ENCODE peak calls at places on chromosomes 5 and 9, in five cellular contexts. L is IMR-90, R is fibroblast of pulmonary artery, B is ovary, T is cardiac fibroblast. D is an unnamed sample.

GRCh38 chr9:130262061-130262745 is 3.4 kb upstream of the HMCN2 start:
- DNase-seq in L (no peak), R (no peak), B (no peak), T (no peak), D (no peak)

GRCh38 chr9:26129216-26129615 is 451.0 kb upstream of the TUSC1 start:
- DNase-seq in L (no peak), R (peak), B (no peak), T (no peak), D (no peak)

GRCh38 chr9:121021294-121021693 is 28.8 kb downstream of the C5 start:
- DNase-seq in L (no peak), R (no peak), B (no peak), T (no peak), D (no peak)

GRCh38 chr9:101458955-101459631 is 23.5 kb upstream of the ALDOB start:
- DNase-seq in L (peak), R (peak), B (no peak), T (peak), D (peak)

GRCh38 chr9:123687246-123687721 is 242.6 kb downstream of the DENND1A start:
- DNase-seq in L (no peak), R (no peak), B (no peak), T (no peak), D (peak)

GRCh38 chr5:154329062-154329461 is 116.7 kb upstream of the SAP30L start:
- DNase-seq in L (no peak), R (no peak), B (no peak), T (no peak), D (no peak)

GRCh38 chr9:33843312-33843950 is 26.5 kb downstream of the UBE2R2 start:
- DNase-seq in L (no peak), R (no peak), B (no peak), T (no peak), D (no peak)

GRCh38 chr9:38309324-38310195 is 82.9 kb upstream of the ALDH1B1 start:
- DNase-seq in L (peak), R (no peak), B (no peak), T (no peak), D (peak)

GRCh38 chr5:59798862-59799667 is 94.5 kb downstream of the PDE4D start:
- DNase-seq in L (no peak), R (peak), B (no peak), T (peak), D (peak)

GRCh38 chr5:80159133-80159815 is 96.6 kb downstream of the SERINC5 start:
- DNase-seq in L (no peak), R (no peak), B (no peak), T (no peak), D (no peak)

GRCh38 chr9:85487872-85488271 is 253.9 kb downstream of the AGTPBP1 start:
- DNase-seq in L (no peak), R (no peak), B (no peak), T (no peak), D (no peak)

GRCh38 chr5:173973614-173973969 is 15.4 kb upstream of the C5orf47 start:
- DNase-seq in L (no peak), R (no peak), B (peak), T (no peak), D (no peak)

GRCh38 chr5:37272564-37272963 is 23.4 kb upstream of the CPLANE1 start:
- DNase-seq in L (peak), R (peak), B (no peak), T (peak), D (peak)

GRCh38 chr5:36878421-36879088 is 2.0 kb downstream of the NIPBL start:
- DNase-seq in L (peak), R (peak), B (peak), T (peak), D (peak)

GRCh38 chr5:16574789-16575785 is 41.7 kb downstream of the RETREG1 start:
- DNase-seq in L (peak), R (peak), B (no peak), T (peak), D (peak)

GRCh38 chr5:17180330-17180843 is 37.0 kb upstream of the BASP1 start:
- DNase-seq in L (no peak), R (no peak), B (no peak), T (no peak), D (no peak)

GRCh38 chr5:38339446-38339845 is 81.1 kb downstream of the EGFLAM start:
- DNase-seq in L (no peak), R (no peak), B (no peak), T (no peak), D (peak)

GRCh38 chr5:37086466-37087178 is 162.6 kb downstream of the CPLANE1 start:
- DNase-seq in L (peak), R (peak), B (no peak), T (peak), D (peak)

GRCh38 chr5:140345919-140346347 is 470 bp downstream of the HBEGF start:
- DNase-seq in L (peak), R (peak), B (peak), T (peak), D (peak)

GRCh38 chr5:127031147-127031862 is 947 bp upstream of the MARCHF3 start:
- DNase-seq in L (no peak), R (no peak), B (no peak), T (no peak), D (no peak)

GRCh38 chr9:35811364-35812024 is 568 bp downstream of the SPAG8 start:
- DNase-seq in L (no peak), R (peak), B (no peak), T (peak), D (peak)

GRCh38 chr9:124880501-124880900 is 18.6 kb downstream of the ARPC5L start:
- DNase-seq in L (no peak), R (no peak), B (no peak), T (no peak), D (no peak)

GRCh38 chr9:130171226-130172148 is 717 bp upstream of the NCS1 start:
- DNase-seq in L (no peak), R (no peak), B (no peak), T (no peak), D (no peak)

DNA sequence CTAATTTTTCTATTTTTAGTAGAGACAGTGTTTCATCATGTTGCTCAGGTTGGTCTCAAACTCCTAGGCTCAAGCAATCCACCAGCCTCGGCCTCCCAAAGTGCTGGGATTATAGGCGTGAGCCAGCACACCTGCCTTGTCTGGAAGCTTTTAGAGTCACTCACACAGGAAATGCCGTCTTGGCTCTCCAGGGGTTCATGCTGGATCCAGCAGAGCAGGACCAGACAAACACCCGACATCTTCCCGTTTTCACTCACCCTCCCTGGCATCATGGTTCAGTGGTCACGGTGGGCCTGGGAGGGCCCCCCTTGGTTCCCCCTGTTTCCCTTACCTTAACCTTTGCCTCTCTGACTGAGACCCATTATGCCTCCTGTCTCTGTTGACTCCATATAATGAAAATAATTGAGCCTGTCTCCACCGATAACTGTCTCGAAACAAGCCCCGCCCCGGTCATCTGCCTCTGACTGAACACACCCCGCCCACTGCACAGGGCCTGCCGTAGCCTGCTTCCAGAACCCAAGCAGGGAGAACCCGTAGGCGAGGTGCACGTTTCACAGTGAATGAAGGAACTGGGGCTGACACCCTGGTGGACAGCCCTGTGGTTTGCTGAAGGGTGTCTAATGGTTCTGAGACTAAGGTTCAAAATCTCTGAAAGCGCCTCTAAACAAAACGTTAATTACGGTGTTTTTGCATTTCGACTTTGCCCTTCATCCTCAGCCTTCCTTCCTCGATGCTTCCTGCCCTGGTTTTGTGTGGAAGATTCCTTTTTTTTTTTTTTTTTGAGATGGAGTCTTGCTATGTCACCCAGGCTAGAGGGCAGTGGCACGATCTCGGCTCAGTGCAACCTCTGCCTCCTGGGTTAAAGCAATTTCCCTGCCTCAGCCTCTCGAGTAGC is 39.7 kb upstream of the SPRY4 start:
- DNase-seq in L (no peak), R (no peak), B (no peak), T (no peak), D (peak)
- H3K4me3 ChIP-seq in L (no peak), R (no peak), B (no peak), T (no peak), D (peak)

GRCh38 chr9:137639303-137640051 is 20.7 kb downstream of the EHMT1 start:
- DNase-seq in L (no peak), R (no peak), B (no peak), T (no peak), D (peak)
- H3K4me3 ChIP-seq in L (no peak), R (no peak), B (peak), T (no peak), D (peak)

GRCh38 chr9:86944974-86945867 is 2.1 kb downstream of the GAS1 start:
- DNase-seq in L (peak), R (peak), B (no peak), T (peak), D (peak)
- H3K4me3 ChIP-seq in L (peak), R (peak), B (peak), T (peak), D (peak)

GRCh38 chr5:32027717-32028321 is 146.3 kb downstream of the GOLPH3 start:
- DNase-seq in L (peak), R (peak), B (peak), T (peak), D (peak)

GRCh38 chr5:32029291-32029690 is 144.8 kb downstream of the GOLPH3 start:
- DNase-seq in L (peak), R (no peak), B (no peak), T (no peak), D (no peak)

GRCh38 chr5:32030226-32030625 is 143.9 kb downstream of the GOLPH3 start:
- DNase-seq in L (no peak), R (no peak), B (no peak), T (no peak), D (no peak)

GRCh38 chr5:32024751-32025150 is 149.4 kb downstream of the GOLPH3 start:
- DNase-seq in L (no peak), R (no peak), B (no peak), T (no peak), D (no peak)

DNA sequence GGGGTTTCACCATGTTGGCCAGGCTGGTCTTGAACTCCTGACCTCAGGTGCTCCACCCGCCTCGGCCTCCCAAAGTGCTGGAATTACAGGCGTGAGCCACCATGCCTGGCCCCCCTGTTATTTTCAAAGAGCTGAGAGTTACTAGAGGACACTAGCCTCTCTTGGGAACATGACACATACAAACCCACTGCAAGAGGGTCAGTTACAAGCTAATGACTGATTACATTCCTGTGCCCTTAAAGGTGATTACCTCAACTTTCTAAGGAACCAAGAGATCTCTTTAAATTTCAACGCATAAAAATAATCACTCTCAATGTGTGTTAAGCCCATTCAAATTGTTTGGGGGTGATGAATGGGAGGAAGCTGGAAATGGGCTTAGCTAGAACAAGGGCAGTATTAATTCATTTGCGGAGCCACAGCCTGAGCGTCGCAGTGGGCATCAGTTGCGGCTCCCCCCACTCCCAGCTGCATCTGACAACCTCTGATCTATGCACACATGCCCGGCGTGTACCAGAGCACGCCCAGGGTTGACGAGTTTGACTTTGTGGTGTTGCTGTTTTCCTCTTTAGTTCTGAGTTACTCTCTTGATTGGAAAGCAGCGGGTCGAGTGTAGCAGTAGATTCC is 146.9 kb downstream of the GOLPH3 start:
- DNase-seq in L (no peak), R (no peak), B (no peak), T (no peak), D (peak)
- H3K4me3 ChIP-seq in L (peak), R (peak), B (no peak), T (no peak), D (no peak)

DNA sequence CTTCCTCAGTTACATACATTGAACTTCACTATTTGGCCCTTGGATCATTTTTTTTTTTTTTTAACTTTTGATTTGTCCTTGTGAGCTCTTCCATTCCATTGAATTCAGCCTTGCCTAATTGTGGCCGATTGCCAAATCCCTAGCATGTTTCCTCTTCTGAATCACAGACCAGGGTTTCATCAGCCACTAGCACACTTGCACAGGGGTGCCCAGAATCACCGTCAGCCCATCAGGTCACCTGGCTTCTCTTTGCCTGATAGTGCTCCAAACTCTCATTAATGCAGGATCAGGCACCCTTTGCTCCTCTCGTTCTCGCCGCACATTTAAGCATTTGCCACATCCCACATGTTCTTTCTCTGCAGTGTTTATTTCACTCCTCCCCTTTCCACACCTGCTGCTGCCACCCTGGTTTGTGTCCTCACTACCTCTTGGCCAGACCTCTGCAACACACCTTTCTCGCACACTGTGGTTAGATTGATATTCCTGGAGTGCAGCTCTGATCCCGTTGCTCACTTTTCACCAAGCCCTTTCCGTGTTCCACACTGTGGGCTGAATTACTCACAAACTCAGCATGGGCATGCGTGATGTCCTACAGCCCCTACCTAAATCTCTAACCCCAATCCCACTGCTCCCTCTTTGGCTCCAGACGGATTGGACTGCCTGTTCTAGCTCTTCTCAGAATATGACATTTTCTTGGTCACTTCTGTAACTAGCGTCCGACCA is 9.8 kb downstream of the PIK3R1 start:
- DNase-seq in L (peak), R (peak), B (no peak), T (peak), D (peak)
- H3K4me3 ChIP-seq in L (no peak), R (no peak), B (no peak), T (no peak), D (no peak)

D was measured in choroid plexus epithelial cell.